ENCODE peak calls at places on chromosomes 5 and 9, in eight cellular contexts. One of them, this sample, is unnamed.

GRCh38 chr5:140868721-140869554 is at the start of gene PCDHA11:
- DNase-seq in epithelial cell of esophagus: peak
- DNase-seq in activated effector memory CD4-positive, alpha-beta T cell treated with anti-CD3 and anti-CD28 coated beads, Interleukin-2, amount 50 U/mL, for 16 hours: no peak
- DNase-seq in aorta: no peak
- DNase-seq in SIG-M5: no peak
- DNase-seq in Right ventricle myocardium superior: no peak
- DNase-seq in naive thymus-derived CD8-positive, alpha-beta T cell: no peak
- DNase-seq in GDM1: no peak
- DNase-seq in this sample: no peak

GRCh38 chr9:92671323-92671722 is 1.4 kb upstream of the IPPK start:
- DNase-seq in epithelial cell of esophagus: peak
- DNase-seq in activated effector memory CD4-positive, alpha-beta T cell treated with anti-CD3 and anti-CD28 coated beads, Interleukin-2, amount 50 U/mL, for 16 hours: peak
- DNase-seq in aorta: peak
- DNase-seq in SIG-M5: no peak
- DNase-seq in Right ventricle myocardium superior: peak
- DNase-seq in naive thymus-derived CD8-positive, alpha-beta T cell: no peak
- DNase-seq in GDM1: no peak
- DNase-seq in this sample: peak

GRCh38 chr9:120768870-120769269 is 24.3 kb downstream of the FBXW2 start:
- DNase-seq in epithelial cell of esophagus: peak
- DNase-seq in activated effector memory CD4-positive, alpha-beta T cell treated with anti-CD3 and anti-CD28 coated beads, Interleukin-2, amount 50 U/mL, for 16 hours: no peak
- DNase-seq in aorta: no peak
- DNase-seq in SIG-M5: no peak
- DNase-seq in Right ventricle myocardium superior: no peak
- DNase-seq in naive thymus-derived CD8-positive, alpha-beta T cell: no peak
- DNase-seq in GDM1: no peak
- DNase-seq in this sample: no peak

GRCh38 chr9:69996947-69997346 is 46.7 kb upstream of the MAMDC2 start:
- DNase-seq in epithelial cell of esophagus: no peak
- DNase-seq in activated effector memory CD4-positive, alpha-beta T cell treated with anti-CD3 and anti-CD28 coated beads, Interleukin-2, amount 50 U/mL, for 16 hours: no peak
- DNase-seq in aorta: no peak
- DNase-seq in SIG-M5: no peak
- DNase-seq in Right ventricle myocardium superior: no peak
- DNase-seq in naive thymus-derived CD8-positive, alpha-beta T cell: no peak
- DNase-seq in GDM1: no peak
- DNase-seq in this sample: no peak

GRCh38 chr5:58454025-58454424 is 5.9 kb downstream of the PLK2 start:
- DNase-seq in epithelial cell of esophagus: peak
- DNase-seq in activated effector memory CD4-positive, alpha-beta T cell treated with anti-CD3 and anti-CD28 coated beads, Interleukin-2, amount 50 U/mL, for 16 hours: no peak
- DNase-seq in aorta: no peak
- DNase-seq in SIG-M5: no peak
- DNase-seq in Right ventricle myocardium superior: no peak
- DNase-seq in naive thymus-derived CD8-positive, alpha-beta T cell: no peak
- DNase-seq in GDM1: no peak
- DNase-seq in this sample: no peak

GRCh38 chr9:127370651-127371648 is 26.0 kb upstream of the SLC2A8 start:
- DNase-seq in epithelial cell of esophagus: no peak
- DNase-seq in activated effector memory CD4-positive, alpha-beta T cell treated with anti-CD3 and anti-CD28 coated beads, Interleukin-2, amount 50 U/mL, for 16 hours: no peak
- DNase-seq in aorta: no peak
- DNase-seq in SIG-M5: no peak
- DNase-seq in Right ventricle myocardium superior: no peak
- DNase-seq in naive thymus-derived CD8-positive, alpha-beta T cell: no peak
- DNase-seq in GDM1: no peak
- DNase-seq in this sample: no peak

GRCh38 chr5:82255844-82256243 is 22.3 kb downstream of the RPS23 start:
- DNase-seq in epithelial cell of esophagus: no peak
- DNase-seq in activated effector memory CD4-positive, alpha-beta T cell treated with anti-CD3 and anti-CD28 coated beads, Interleukin-2, amount 50 U/mL, for 16 hours: no peak
- DNase-seq in aorta: no peak
- DNase-seq in SIG-M5: no peak
- DNase-seq in Right ventricle myocardium superior: no peak
- DNase-seq in naive thymus-derived CD8-positive, alpha-beta T cell: no peak
- DNase-seq in GDM1: no peak
- DNase-seq in this sample: no peak

GRCh38 chr5:101517795-101518194 is 614.7 kb upstream of the ST8SIA4 start:
- DNase-seq in epithelial cell of esophagus: peak
- DNase-seq in activated effector memory CD4-positive, alpha-beta T cell treated with anti-CD3 and anti-CD28 coated beads, Interleukin-2, amount 50 U/mL, for 16 hours: no peak
- DNase-seq in aorta: no peak
- DNase-seq in SIG-M5: no peak
- DNase-seq in Right ventricle myocardium superior: no peak
- DNase-seq in naive thymus-derived CD8-positive, alpha-beta T cell: no peak
- DNase-seq in GDM1: no peak
- DNase-seq in this sample: no peak

GRCh38 chr5:69083412-69083811 is 10.4 kb upstream of the SLC30A5 start:
- DNase-seq in epithelial cell of esophagus: peak
- DNase-seq in activated effector memory CD4-positive, alpha-beta T cell treated with anti-CD3 and anti-CD28 coated beads, Interleukin-2, amount 50 U/mL, for 16 hours: no peak
- DNase-seq in aorta: no peak
- DNase-seq in SIG-M5: no peak
- DNase-seq in Right ventricle myocardium superior: no peak
- DNase-seq in naive thymus-derived CD8-positive, alpha-beta T cell: no peak
- DNase-seq in GDM1: no peak
- DNase-seq in this sample: no peak

GRCh38 chr9:36961568-36962360 is 72.3 kb downstream of the PAX5 start:
- DNase-seq in epithelial cell of esophagus: no peak
- DNase-seq in activated effector memory CD4-positive, alpha-beta T cell treated with anti-CD3 and anti-CD28 coated beads, Interleukin-2, amount 50 U/mL, for 16 hours: peak
- DNase-seq in aorta: no peak
- DNase-seq in SIG-M5: no peak
- DNase-seq in Right ventricle myocardium superior: no peak
- DNase-seq in naive thymus-derived CD8-positive, alpha-beta T cell: no peak
- DNase-seq in GDM1: no peak
- DNase-seq in this sample: peak

GRCh38 chr5:117131876-117132275 is 557.3 kb upstream of the SEMA6A start:
- DNase-seq in epithelial cell of esophagus: peak
- DNase-seq in activated effector memory CD4-positive, alpha-beta T cell treated with anti-CD3 and anti-CD28 coated beads, Interleukin-2, amount 50 U/mL, for 16 hours: no peak
- DNase-seq in aorta: no peak
- DNase-seq in SIG-M5: no peak
- DNase-seq in Right ventricle myocardium superior: no peak
- DNase-seq in naive thymus-derived CD8-positive, alpha-beta T cell: no peak
- DNase-seq in GDM1: no peak
- DNase-seq in this sample: no peak

GRCh38 chr5:119313207-119313606 is 42.6 kb upstream of the TNFAIP8 start:
- DNase-seq in epithelial cell of esophagus: no peak
- DNase-seq in activated effector memory CD4-positive, alpha-beta T cell treated with anti-CD3 and anti-CD28 coated beads, Interleukin-2, amount 50 U/mL, for 16 hours: no peak
- DNase-seq in aorta: no peak
- DNase-seq in SIG-M5: no peak
- DNase-seq in Right ventricle myocardium superior: no peak
- DNase-seq in naive thymus-derived CD8-positive, alpha-beta T cell: no peak
- DNase-seq in GDM1: no peak
- DNase-seq in this sample: no peak

GRCh38 chr5:117803533-117803932 is 1184.8 kb downstream of the DTWD2 start:
- DNase-seq in epithelial cell of esophagus: peak
- DNase-seq in activated effector memory CD4-positive, alpha-beta T cell treated with anti-CD3 and anti-CD28 coated beads, Interleukin-2, amount 50 U/mL, for 16 hours: no peak
- DNase-seq in aorta: no peak
- DNase-seq in SIG-M5: no peak
- DNase-seq in Right ventricle myocardium superior: no peak
- DNase-seq in naive thymus-derived CD8-positive, alpha-beta T cell: no peak
- DNase-seq in GDM1: no peak
- DNase-seq in this sample: no peak

GRCh38 chr5:102778478-102778877 is 23.4 kb downstream of the PAM start:
- DNase-seq in epithelial cell of esophagus: peak
- DNase-seq in activated effector memory CD4-positive, alpha-beta T cell treated with anti-CD3 and anti-CD28 coated beads, Interleukin-2, amount 50 U/mL, for 16 hours: no peak
- DNase-seq in aorta: no peak
- DNase-seq in SIG-M5: no peak
- DNase-seq in Right ventricle myocardium superior: no peak
- DNase-seq in naive thymus-derived CD8-positive, alpha-beta T cell: no peak
- DNase-seq in GDM1: no peak
- DNase-seq in this sample: no peak

GRCh38 chr9:110753734-110754231 is 85.2 kb downstream of the MUSK start:
- DNase-seq in epithelial cell of esophagus: peak
- DNase-seq in activated effector memory CD4-positive, alpha-beta T cell treated with anti-CD3 and anti-CD28 coated beads, Interleukin-2, amount 50 U/mL, for 16 hours: no peak
- DNase-seq in aorta: no peak
- DNase-seq in SIG-M5: no peak
- DNase-seq in Right ventricle myocardium superior: no peak
- DNase-seq in naive thymus-derived CD8-positive, alpha-beta T cell: no peak
- DNase-seq in GDM1: no peak
- DNase-seq in this sample: no peak

GRCh38 chr9:74117731-74118130 is 379.4 kb upstream of the RORB start:
- DNase-seq in epithelial cell of esophagus: no peak
- DNase-seq in activated effector memory CD4-positive, alpha-beta T cell treated with anti-CD3 and anti-CD28 coated beads, Interleukin-2, amount 50 U/mL, for 16 hours: no peak
- DNase-seq in aorta: no peak
- DNase-seq in SIG-M5: no peak
- DNase-seq in Right ventricle myocardium superior: no peak
- DNase-seq in naive thymus-derived CD8-positive, alpha-beta T cell: no peak
- DNase-seq in GDM1: no peak
- DNase-seq in this sample: no peak

GRCh38 chr9:119968837-119969707 is 599.8 kb upstream of the BRINP1 start:
- DNase-seq in epithelial cell of esophagus: peak
- DNase-seq in activated effector memory CD4-positive, alpha-beta T cell treated with anti-CD3 and anti-CD28 coated beads, Interleukin-2, amount 50 U/mL, for 16 hours: peak
- DNase-seq in aorta: peak
- DNase-seq in SIG-M5: no peak
- DNase-seq in Right ventricle myocardium superior: peak
- DNase-seq in naive thymus-derived CD8-positive, alpha-beta T cell: peak
- DNase-seq in GDM1: peak
- DNase-seq in this sample: no peak

GRCh38 chr5:58381566-58381965 is 78.3 kb downstream of the PLK2 start:
- DNase-seq in epithelial cell of esophagus: no peak
- DNase-seq in activated effector memory CD4-positive, alpha-beta T cell treated with anti-CD3 and anti-CD28 coated beads, Interleukin-2, amount 50 U/mL, for 16 hours: no peak
- DNase-seq in aorta: no peak
- DNase-seq in SIG-M5: no peak
- DNase-seq in Right ventricle myocardium superior: no peak
- DNase-seq in naive thymus-derived CD8-positive, alpha-beta T cell: no peak
- DNase-seq in GDM1: no peak
- DNase-seq in this sample: no peak

GRCh38 chr5:149397530-149397929 is 18.4 kb upstream of the IL17B start:
- DNase-seq in epithelial cell of esophagus: no peak
- DNase-seq in activated effector memory CD4-positive, alpha-beta T cell treated with anti-CD3 and anti-CD28 coated beads, Interleukin-2, amount 50 U/mL, for 16 hours: no peak
- DNase-seq in aorta: peak
- DNase-seq in SIG-M5: no peak
- DNase-seq in Right ventricle myocardium superior: no peak
- DNase-seq in naive thymus-derived CD8-positive, alpha-beta T cell: no peak
- DNase-seq in GDM1: no peak
- DNase-seq in this sample: no peak

GRCh38 chr9:129408535-129409215 is 212.2 kb downstream of the C9orf50 start:
- DNase-seq in epithelial cell of esophagus: peak
- DNase-seq in activated effector memory CD4-positive, alpha-beta T cell treated with anti-CD3 and anti-CD28 coated beads, Interleukin-2, amount 50 U/mL, for 16 hours: no peak
- DNase-seq in aorta: peak
- DNase-seq in SIG-M5: no peak
- DNase-seq in Right ventricle myocardium superior: peak
- DNase-seq in naive thymus-derived CD8-positive, alpha-beta T cell: no peak
- DNase-seq in GDM1: no peak
- DNase-seq in this sample: no peak

GRCh38 chr5:432928-433791 is 9.8 kb upstream of the EXOC3 start:
- DNase-seq in epithelial cell of esophagus: no peak
- DNase-seq in activated effector memory CD4-positive, alpha-beta T cell treated with anti-CD3 and anti-CD28 coated beads, Interleukin-2, amount 50 U/mL, for 16 hours: peak
- DNase-seq in aorta: peak
- DNase-seq in SIG-M5: no peak
- DNase-seq in Right ventricle myocardium superior: no peak
- DNase-seq in naive thymus-derived CD8-positive, alpha-beta T cell: no peak
- DNase-seq in GDM1: no peak
- DNase-seq in this sample: peak